ENCODE peak calls at places on chromosome 11, in eight cellular contexts. U is ACHN; S is activated naive CD4-positive, alpha-beta T cell; W is pulmonary artery endothelial cell; T is EL; G is fibroblast of the conjunctiva; I is PC-9; V is NCI-H226. E is an unnamed sample.

GRCh38 chr11:45847908-45848316 is 637 bp downstream of the CRY2 start:
- DNase-seq in U (peak), S (peak), W (no peak), T (peak), G (peak), I (peak), V (no peak), E (peak)

GRCh38 chr11:46333129-46333947 is 13.9 kb upstream of the DGKZ start:
- DNase-seq in U (no peak), S (no peak), W (no peak), T (no peak), G (no peak), I (no peak), V (no peak), E (peak)

GRCh38 chr11:46422588-46422987 is 31.0 kb upstream of the CHRM4 start:
- DNase-seq in U (no peak), S (no peak), W (no peak), T (no peak), G (no peak), I (no peak), V (no peak), E (no peak)

GRCh38 chr11:70504246-70505020 is 106.1 kb downstream of the CTTN start:
- DNase-seq in U (no peak), S (no peak), W (no peak), T (no peak), G (no peak), I (no peak), V (no peak), E (no peak)

GRCh38 chr11:25910090-25910489 is 421.8 kb upstream of the ANO3 start:
- DNase-seq in U (no peak), S (no peak), W (no peak), T (no peak), G (no peak), I (no peak), V (no peak), E (no peak)

GRCh38 chr11:36409152-36409713 is 100.8 kb downstream of the TRAF6 start:
- DNase-seq in U (no peak), S (no peak), W (peak), T (peak), G (no peak), I (no peak), V (peak), E (no peak)

GRCh38 chr11:2780850-2781412 is 81.1 kb upstream of the KCNQ1OT1 start:
- DNase-seq in U (no peak), S (no peak), W (no peak), T (no peak), G (no peak), I (no peak), V (no peak), E (no peak)

GRCh38 chr11:65206441-65206841 is 24.7 kb downstream of the CAPN1 start:
- DNase-seq in U (no peak), S (no peak), W (no peak), T (no peak), G (no peak), I (no peak), V (no peak), E (no peak)

GRCh38 chr11:72394456-72394855 is 39.9 kb downstream of the CLPB start:
- DNase-seq in U (no peak), S (no peak), W (no peak), T (no peak), G (no peak), I (no peak), V (no peak), E (no peak)

GRCh38 chr11:74185695-74186094 is 14.6 kb downstream of the PPME1 start:
- DNase-seq in U (no peak), S (no peak), W (no peak), T (peak), G (no peak), I (peak), V (peak), E (no peak)

GRCh38 chr11:94694309-94695060 is 73.7 kb upstream of the AMOTL1 start:
- DNase-seq in U (no peak), S (no peak), W (no peak), T (no peak), G (no peak), I (no peak), V (no peak), E (no peak)

GRCh38 chr11:10317281-10317755 is 12.4 kb downstream of the ADM start:
- DNase-seq in U (no peak), S (no peak), W (no peak), T (no peak), G (no peak), I (no peak), V (no peak), E (no peak)

GRCh38 chr11:60970369-60970774 is 1.1 kb upstream of the CD6 start:
- DNase-seq in U (peak), S (peak), W (no peak), T (peak), G (no peak), I (no peak), V (peak), E (peak)

GRCh38 chr11:62418136-62418535 is 697 bp upstream of the SCGB1A1 start:
- DNase-seq in U (no peak), S (no peak), W (no peak), T (no peak), G (no peak), I (no peak), V (no peak), E (no peak)

GRCh38 chr11:130162733-130163132 is 3.2 kb downstream of the ST14 start:
- DNase-seq in U (no peak), S (no peak), W (no peak), T (peak), G (no peak), I (peak), V (no peak), E (no peak)

GRCh38 chr11:66479741-66480115 is 506 bp upstream of the DPP3 start:
- DNase-seq in U (peak), S (no peak), W (no peak), T (no peak), G (no peak), I (no peak), V (no peak), E (peak)

GRCh38 chr11:128052912-128053641 is 534.3 kb downstream of the ETS1 start:
- DNase-seq in U (no peak), S (no peak), W (no peak), T (peak), G (peak), I (no peak), V (peak), E (no peak)

GRCh38 chr11:44748606-44749005 is 21.8 kb downstream of the TSPAN18 start:
- DNase-seq in U (no peak), S (no peak), W (no peak), T (no peak), G (no peak), I (no peak), V (no peak), E (no peak)

GRCh38 chr11:13694115-13694514 is 25.6 kb downstream of the FAR1 start:
- DNase-seq in U (no peak), S (no peak), W (no peak), T (no peak), G (no peak), I (no peak), V (no peak), E (no peak)

GRCh38 chr11:4713241-4713640 is 8.7 kb downstream of the MMP26 start:
- DNase-seq in U (no peak), S (no peak), W (no peak), T (no peak), G (no peak), I (no peak), V (no peak), E (no peak)

GRCh38 chr11:36238881-36239280 is 50.3 kb downstream of the COMMD9 start:
- DNase-seq in U (no peak), S (no peak), W (no peak), T (no peak), G (peak), I (no peak), V (no peak), E (no peak)

E was measured in T-cell.